ENCODE peak calls at places on chromosomes 6 and 20, in eight cellular contexts. S is testis; L is GM10248; E is cerebellum; J is ovary; V is fibroblast of lung; M is H9; Q is stimulated activated CD8-positive, alpha-beta memory T cell treated with anti-CD3 and anti-CD28 coated beads, Interleukin-7, amount 100 ng/mL, for 4 hours. N is an unnamed sample.

GRCh38 chr6:26016326-26017275 is 54.0 kb downstream of the TRIM38 start:
- DNase-seq in S (peak; percentile 80), L (no peak), E (no peak), J (peak; percentile 73), V (peak; percentile 33), M (peak; percentile 56), Q (no peak), N (no peak)

GRCh38 chr20:3251806-3252205 is 12.8 kb upstream of the SLC4A11 start:
- DNase-seq in S (peak; percentile 66), L (no peak), E (peak; percentile 56), J (no peak), V (peak; percentile 45), M (no peak), Q (no peak), N (no peak)

GRCh38 chr6:31041372-31041974 is 31.2 kb downstream of the MUC22 start:
- DNase-seq in S (no peak), L (no peak), E (no peak), J (no peak), V (no peak), M (no peak), Q (no peak), N (no peak)

GRCh38 chr20:38881806-38882440 is 44.3 kb upstream of the FAM83D start:
- DNase-seq in S (no peak), L (no peak), E (no peak), J (no peak), V (no peak), M (no peak), Q (no peak), N (no peak)

GRCh38 chr20:47241345-47241781 is 115.1 kb downstream of the ZMYND8 start:
- DNase-seq in S (no peak), L (no peak), E (no peak), J (peak; percentile 44), V (peak; percentile 99), M (no peak), Q (no peak), N (no peak)

GRCh38 chr6:33857301-33858052 is 53.7 kb upstream of the MLN start:
- DNase-seq in S (no peak), L (no peak), E (no peak), J (no peak), V (no peak), M (no peak), Q (no peak), N (no peak)

GRCh38 chr20:15895126-15895525 is 678.1 kb downstream of the KIF16B start:
- DNase-seq in S (no peak), L (no peak), E (no peak), J (no peak), V (no peak), M (no peak), Q (no peak), N (no peak)

GRCh38 chr20:47124235-47124717 is 229.6 kb downstream of the EYA2 start:
- DNase-seq in S (peak; percentile 23), L (no peak), E (no peak), J (no peak), V (peak; percentile 30), M (no peak), Q (no peak), N (no peak)

GRCh38 chr6:13526718-13527668 is 39.6 kb upstream of the GFOD1 start:
- DNase-seq in S (no peak), L (peak; percentile 28), E (peak; percentile 85), J (no peak), V (no peak), M (peak; percentile 30), Q (no peak), N (no peak)

GRCh38 chr20:23296841-23297701 is 53.5 kb upstream of the NXT1 start:
- DNase-seq in S (peak; percentile 62), L (no peak), E (no peak), J (no peak), V (no peak), M (no peak), Q (no peak), N (no peak)

GRCh38 chr6:154167163-154167562 is 128.1 kb downstream of the OPRM1 start:
- DNase-seq in S (no peak), L (no peak), E (no peak), J (no peak), V (no peak), M (no peak), Q (no peak), N (no peak)

GRCh38 chr6:159134701-159135364 is 34.4 kb upstream of the FNDC1 start:
- DNase-seq in S (peak; percentile 90), L (peak; percentile 78), E (peak; percentile 85), J (peak; percentile 39), V (peak; percentile 62), M (peak; percentile 82), Q (peak; percentile 34), N (peak; percentile 68)

GRCh38 chr20:59996112-59996511 is 37.9 kb downstream of the CDH26 start:
- DNase-seq in S (no peak), L (no peak), E (no peak), J (no peak), V (no peak), M (no peak), Q (no peak), N (no peak)

GRCh38 chr20:4896971-4897497 is 104.3 kb downstream of the SLC23A2 start:
- DNase-seq in S (no peak), L (peak; percentile 29), E (no peak), J (no peak), V (no peak), M (peak; percentile 81), Q (no peak), N (peak; percentile 71)

GRCh38 chr6:164106345-164106769 is 691.8 kb downstream of the QKI start:
- DNase-seq in S (peak; percentile 65), L (peak; percentile 41), E (no peak), J (no peak), V (no peak), M (peak; percentile 71), Q (no peak), N (no peak)

GRCh38 chr6:88614306-88614877 is 349.0 kb downstream of the RNGTT start:
- DNase-seq in S (no peak), L (no peak), E (no peak), J (no peak), V (no peak), M (no peak), Q (no peak), N (no peak)

GRCh38 chr20:51830538-51830937 is 28.2 kb upstream of the SALL4 start:
- DNase-seq in S (no peak), L (no peak), E (no peak), J (no peak), V (no peak), M (no peak), Q (no peak), N (no peak)

GRCh38 chr6:152240983-152241766 is 396.0 kb downstream of the SYNE1 start:
- DNase-seq in S (no peak), L (no peak), E (no peak), J (no peak), V (no peak), M (no peak), Q (no peak), N (no peak)

GRCh38 chr6:69578366-69578890 is 218.4 kb downstream of the LMBRD1 start:
- DNase-seq in S (no peak), L (no peak), E (no peak), J (no peak), V (peak; percentile 1), M (no peak), Q (no peak), N (no peak)

GRCh38 chr6:111699123-111699522 is 93.4 kb upstream of the TRAF3IP2 start:
- DNase-seq in S (no peak), L (no peak), E (no peak), J (no peak), V (no peak), M (no peak), Q (no peak), N (no peak)

GRCh38 chr20:62886709-62887058 is 25.1 kb upstream of the TCFL5 start:
- DNase-seq in S (no peak), L (no peak), E (no peak), J (no peak), V (no peak), M (no peak), Q (no peak), N (no peak)